ENCODE peak calls at places on chromosome 1, in ten cellular contexts. C, O, V, L, M, D, Z, G, N and F are unnamed samples.

GRCh38 chr1:243748706-243749283 is 101.2 kb downstream of the AKT3 start:
- DNase-seq in C (no peak), O (no peak), V (peak; percentile 73), L (peak; percentile 56), M (no peak), D (peak; percentile 67), Z (peak; percentile 90), G (no peak), N (no peak), F (no peak)

GRCh38 chr1:223621312-223621734 is 44.2 kb downstream of the CAPN8 start:
- DNase-seq in C (no peak), O (no peak), V (no peak), L (no peak), M (no peak), D (no peak), Z (no peak), G (no peak), N (no peak), F (no peak)

GRCh38 chr1:206951318-206952105 is 5.2 kb upstream of the PIGR start:
- DNase-seq in C (no peak), O (no peak), V (no peak), L (no peak), M (no peak), D (no peak), Z (no peak), G (no peak), N (peak; percentile 46), F (no peak)

GRCh38 chr1:145999321-146000024 is 3.1 kb upstream of the TXNIP start:
- DNase-seq in C (no peak), O (peak; percentile 67), V (no peak), L (no peak), M (peak; percentile 62), D (peak; percentile 46), Z (peak; percentile 39), G (no peak), N (peak; percentile 77), F (no peak)

GRCh38 chr1:93502561-93502960 is 54.6 kb downstream of the FNBP1L start:
- DNase-seq in C (no peak), O (no peak), V (no peak), L (peak; percentile 39), M (no peak), D (no peak), Z (peak; percentile 15), G (no peak), N (no peak), F (no peak)

GRCh38 chr1:14921057-14921456 is 232.5 kb upstream of the TMEM51 start:
- DNase-seq in C (no peak), O (no peak), V (no peak), L (no peak), M (no peak), D (no peak), Z (no peak), G (no peak), N (peak; percentile 11), F (no peak)

GRCh38 chr1:22104865-22105437 is 37.9 kb downstream of the WNT4 start:
- DNase-seq in C (no peak), O (no peak), V (no peak), L (no peak), M (peak; percentile 73), D (no peak), Z (no peak), G (no peak), N (no peak), F (peak; percentile 21)

GRCh38 chr1:26278303-26278702 is 1.6 kb upstream of the SH3BGRL3 start:
- DNase-seq in C (no peak), O (no peak), V (peak; percentile 68), L (peak; percentile 98), M (no peak), D (peak; percentile 49), Z (peak; percentile 92), G (peak; percentile 64), N (no peak), F (no peak)

GRCh38 chr1:25477448-25478034 is 46.8 kb downstream of the MACO1 start:
- DNase-seq in C (no peak), O (no peak), V (no peak), L (peak; percentile 42), M (no peak), D (no peak), Z (no peak), G (no peak), N (no peak), F (no peak)

GRCh38 chr1:228043281-228043845 is 36.6 kb downstream of the WNT3A start:
- DNase-seq in C (no peak), O (no peak), V (peak; percentile 89), L (peak; percentile 89), M (no peak), D (peak; percentile 96), Z (peak; percentile 100), G (no peak), N (no peak), F (no peak)

GRCh38 chr1:162081316-162081715 is 11.8 kb downstream of the NOS1AP start:
- DNase-seq in C (no peak), O (no peak), V (no peak), L (peak; percentile 47), M (no peak), D (peak; percentile 58), Z (peak; percentile 56), G (no peak), N (peak; percentile 10), F (no peak)

DNA sequence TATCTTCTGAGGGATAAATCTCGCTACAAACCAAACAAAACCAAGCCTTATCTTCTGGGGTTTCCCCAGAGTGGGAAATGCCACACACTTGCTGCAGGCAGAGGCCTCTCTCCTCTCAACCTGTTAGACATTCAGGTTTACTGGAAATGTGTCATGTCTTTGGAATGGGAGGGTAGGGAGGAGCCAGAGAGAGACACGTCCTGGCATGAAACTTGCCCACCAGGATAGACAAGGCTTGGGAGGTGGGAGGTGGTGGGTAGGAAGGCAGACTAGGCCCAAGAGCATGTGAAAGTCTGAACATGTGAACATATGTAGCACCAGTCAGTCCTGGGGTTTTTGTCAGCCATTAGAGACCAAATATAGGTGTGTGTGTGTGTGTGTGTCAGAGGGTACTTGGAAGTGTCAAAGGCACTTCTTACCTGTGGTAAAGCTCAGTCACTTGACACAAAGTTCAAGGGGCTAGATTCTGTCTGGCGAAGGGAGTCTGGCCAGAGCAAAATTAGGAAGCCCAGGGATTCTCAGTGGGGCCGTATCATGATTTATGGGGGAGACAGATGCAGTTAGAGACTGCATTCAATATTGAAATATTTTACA is 32.4 kb upstream of the PIGC start:
- DNase-seq in C (no peak), O (no peak), V (peak; percentile 78), L (peak; percentile 98), M (no peak), D (peak; percentile 86), Z (peak; percentile 99), G (no peak), N (peak; percentile 19), F (no peak)
- H3K27ac ChIP-seq in C (no peak overlapping the region), O (no peak overlapping the region), V (no peak overlapping the region), L (peak overlapping the region; percentile 77), M (no peak overlapping the region), D (peak overlapping the region; percentile 54), Z (peak overlapping the region; percentile 38), G (no peak overlapping the region), N (peak overlapping the region; percentile 74), F (no peak overlapping the region)

GRCh38 chr1:17542696-17543095 is 3.2 kb downstream of the ARHGEF10L start:
- DNase-seq in C (no peak), O (no peak), V (no peak), L (no peak), M (no peak), D (no peak), Z (no peak), G (no peak), N (no peak), F (no peak)
- H3K27ac ChIP-seq in C (peak overlapping the region; percentile 7), O (no peak overlapping the region), V (no peak overlapping the region), L (no peak overlapping the region), M (no peak overlapping the region), D (no peak overlapping the region), Z (no peak overlapping the region), G (no peak overlapping the region), N (no peak overlapping the region), F (no peak overlapping the region)

DNA sequence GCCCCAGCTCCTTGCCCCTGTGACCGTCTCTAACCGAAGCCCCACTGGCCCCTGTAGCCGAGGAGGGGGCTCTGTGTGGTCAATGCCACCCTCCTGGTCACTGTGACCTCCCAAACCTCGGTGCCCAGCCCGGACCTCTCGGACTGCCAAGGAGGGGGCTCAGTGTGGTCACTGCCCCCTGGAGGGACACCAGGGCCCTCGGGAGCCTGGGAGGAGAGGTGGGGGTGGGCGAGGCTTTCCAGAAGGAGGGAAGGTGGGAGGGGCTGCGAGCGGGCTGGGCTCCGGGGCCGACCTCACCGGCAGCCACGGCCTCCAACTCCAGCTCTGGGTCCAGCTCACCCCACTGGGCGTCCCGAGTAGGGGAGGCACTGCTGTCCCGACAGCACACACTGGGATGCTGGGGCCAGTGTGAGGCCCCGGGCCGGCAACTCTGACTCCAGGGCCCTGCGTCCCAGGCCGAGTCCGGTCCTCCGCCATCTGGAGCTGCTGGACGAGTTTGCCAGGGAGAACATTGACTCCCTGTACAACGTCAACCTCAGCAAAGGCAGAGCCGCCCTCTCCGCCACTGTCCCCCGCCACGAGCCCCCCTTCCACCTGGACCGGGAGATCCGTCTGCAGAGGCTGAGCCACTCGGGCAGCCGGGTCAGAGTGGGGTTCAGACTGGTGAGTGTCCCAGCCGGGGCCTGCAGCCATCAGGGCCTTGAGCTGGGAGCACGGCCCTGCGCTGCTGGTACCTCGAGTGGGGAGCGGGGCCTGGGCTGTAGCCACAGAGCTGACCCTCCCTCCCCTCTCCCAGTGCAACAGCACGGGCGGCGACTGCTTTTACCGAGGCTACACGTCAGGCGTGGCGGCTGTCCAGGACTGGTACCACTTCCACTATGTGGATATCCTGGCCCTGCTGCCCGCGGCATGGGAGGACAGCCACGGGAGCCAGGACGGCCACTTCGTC is 6.4 kb downstream of the SCNN1D start:
- DNase-seq in C (peak; percentile 42), O (no peak), V (no peak), L (no peak), M (no peak), D (no peak), Z (no peak), G (peak; percentile 43), N (no peak), F (no peak)
- H3K27ac ChIP-seq in C (no peak overlapping the region), O (no peak overlapping the region), V (no peak overlapping the region), L (no peak overlapping the region), M (no peak overlapping the region), D (no peak overlapping the region), Z (no peak overlapping the region), G (no peak overlapping the region), N (no peak overlapping the region), F (no peak overlapping the region)

DNA sequence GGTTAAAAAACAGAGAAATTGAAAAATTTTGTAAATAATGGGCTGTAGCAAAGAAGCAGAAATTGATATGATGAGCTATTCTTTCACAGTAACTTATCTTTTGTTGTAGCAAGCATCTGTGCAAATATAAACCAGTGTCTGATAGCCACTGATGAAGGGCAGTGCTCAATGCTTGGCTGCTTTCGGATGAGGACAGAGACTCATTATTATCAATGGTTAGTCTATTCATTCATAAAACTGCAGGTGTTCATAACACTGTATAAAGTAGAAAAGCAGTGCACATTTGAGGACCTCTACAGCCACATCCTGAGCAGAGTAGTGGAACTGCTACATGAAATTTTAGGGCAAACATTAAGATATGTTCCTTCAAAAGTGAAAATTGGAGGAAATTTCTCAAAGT is 107.2 kb downstream of the FAF1 start:
- DNase-seq in C (no peak), O (no peak), V (no peak), L (no peak), M (no peak), D (no peak), Z (no peak), G (no peak), N (no peak), F (no peak)
- H3K27ac ChIP-seq in C (no peak overlapping the region), O (no peak overlapping the region), V (no peak overlapping the region), L (no peak overlapping the region), M (no peak overlapping the region), D (no peak overlapping the region), Z (no peak overlapping the region), G (no peak overlapping the region), N (no peak overlapping the region), F (no peak overlapping the region)